ENCODE peak calls at places on chromosomes 6 and 20, in ten cellular contexts. Z is RPMI7951; J is mammary epithelial cell; F is stimulated activated CD4-positive, alpha-beta T cell treated with anti-CD3 and anti-CD28 coated beads, Interleukin-15, amount 100 ng/mL, for 1 hour; D is psoas muscle; O is SW480; W is T-helper 17 cell; C is ELR; K is stimulated activated CD8-positive, alpha-beta memory T cell treated with anti-CD3 and anti-CD28 coated beads, Interleukin-7, amount 100 ng/mL, for 1 hour; R is gastrocnemius medialis. A is an unnamed sample.

GRCh38 chr20:6081236-6081635 is 27.4 kb upstream of the LRRN4 start:
- DNase-seq in J (peak), K (no peak), O (no peak), R (peak), W (no peak), F (no peak), Z (peak), D (no peak), C (peak), A (peak)

GRCh38 chr6:92810913-92811312 is 608.4 kb downstream of the EPHA7 start:
- DNase-seq in Z (no peak), W (no peak), R (no peak), J (peak), O (peak), K (no peak), D (no peak), F (no peak), C (peak), A (no peak)

GRCh38 chr6:138473144-138473543 is 26.1 kb downstream of the NHSL1 start:
- DNase-seq in C (no peak), D (no peak), J (no peak), W (no peak), O (no peak), R (no peak), K (no peak), Z (no peak), F (no peak), A (no peak)

GRCh38 chr6:46772754-46773153 is 20.4 kb upstream of the MEP1A start:
- DNase-seq in R (peak), J (no peak), K (no peak), F (no peak), D (no peak), W (no peak), C (no peak), O (no peak), Z (no peak), A (no peak)

GRCh38 chr6:12065321-12066140 is 53.4 kb downstream of the HIVEP1 start:
- DNase-seq in F (no peak), D (no peak), K (no peak), O (no peak), J (no peak), W (no peak), R (no peak), Z (no peak), C (no peak), A (no peak)

GRCh38 chr20:33668087-33668790 is 1.5 kb downstream of the ACTL10 start:
- DNase-seq in Z (no peak), R (peak), O (no peak), C (no peak), F (peak), W (peak), D (no peak), J (no peak), K (peak), A (no peak)

GRCh38 chr6:160015778-160016684 is 47.1 kb downstream of the IGF2R start:
- DNase-seq in C (no peak), F (no peak), O (peak), J (no peak), W (no peak), Z (no peak), D (no peak), R (no peak), K (no peak), A (no peak)

GRCh38 chr6:141212296-141212695 is 920.4 kb upstream of the GJE1 start:
- DNase-seq in R (no peak), O (peak), D (no peak), K (no peak), F (no peak), J (peak), W (no peak), Z (no peak), C (no peak), A (no peak)

GRCh38 chr6:56840467-56841371 is 114.2 kb upstream of the BEND6 start:
- DNase-seq in O (peak), F (no peak), C (peak), D (no peak), J (peak), W (no peak), K (no peak), Z (peak), R (no peak), A (peak)

GRCh38 chr20:7926767-7927166 is 13.5 kb downstream of the HAO1 start:
- DNase-seq in Z (peak), C (peak), K (no peak), D (no peak), O (peak), F (no peak), J (no peak), R (no peak), W (no peak), A (peak)

GRCh38 chr6:36127462-36128016 is 2.8 kb upstream of the MAPK13 start:
- DNase-seq in Z (peak), D (peak), C (peak), O (peak), K (no peak), R (peak), F (no peak), J (peak), W (no peak), A (peak)

GRCh38 chr6:15577550-15578171 is 85.2 kb downstream of the DTNBP1 start:
- DNase-seq in R (no peak), O (no peak), C (no peak), D (no peak), W (no peak), Z (no peak), K (no peak), F (no peak), J (no peak), A (no peak)

GRCh38 chr6:131443514-131443913 is 129.5 kb upstream of the ARG1 start:
- DNase-seq in F (no peak), D (no peak), C (no peak), Z (no peak), R (no peak), O (no peak), J (no peak), W (no peak), K (no peak), A (no peak)

GRCh38 chr20:61765081-61765870 is 300.4 kb downstream of the TAF4 start:
- DNase-seq in O (no peak), Z (no peak), R (no peak), K (no peak), D (peak), W (no peak), J (no peak), C (no peak), F (no peak), A (no peak)

GRCh38 chr6:36301085-36301658 is 31.3 kb downstream of the PNPLA1 start:
- DNase-seq in R (no peak), K (no peak), J (no peak), D (no peak), C (no peak), W (no peak), F (no peak), O (no peak), Z (no peak), A (peak)

GRCh38 chr6:160507420-160507819 is 156.7 kb downstream of the LPA start:
- DNase-seq in C (no peak), D (no peak), O (no peak), J (no peak), Z (no peak), F (no peak), K (no peak), W (no peak), R (no peak), A (no peak)

GRCh38 chr20:50297498-50298348 is 107.1 kb downstream of the CEBPB start:
- DNase-seq in K (no peak), C (no peak), J (no peak), F (no peak), O (no peak), W (no peak), D (peak), Z (peak), R (no peak), A (no peak)

GRCh38 chr6:140017470-140017869 is 643.0 kb upstream of the CITED2 start:
- DNase-seq in D (no peak), W (no peak), O (no peak), C (no peak), Z (no peak), J (no peak), K (no peak), F (no peak), R (no peak), A (no peak)